ENCODE peak calls at places on chromosomes 2 and 18, in eight cellular contexts. W is neural progenitor cell, M is IMR-90, P is mesenchymal stem cell, J is neuronal stem cell, U is fibroblast of lung, B is GM23248, R is H1. N is an unnamed sample.

GRCh38 chr2:9613291-9613690 is 17.5 kb downstream of the YWHAQ start:
- DNase-seq in W (no peak), M (peak), P (peak), J (no peak), U (peak), B (peak), R (no peak), N (no peak)

GRCh38 chr2:215002500-215002899 is 135.9 kb downstream of the ABCA12 start:
- DNase-seq in W (peak), M (peak), P (peak), J (peak), U (peak), B (peak), R (no peak), N (peak)

GRCh38 chr2:103823847-103824246 is 1030.1 kb upstream of the POU3F3 start:
- DNase-seq in W (no peak), M (no peak), P (no peak), J (no peak), U (peak), B (no peak), R (no peak), N (peak)

GRCh38 chr2:164777847-164778246 is 63.8 kb downstream of the COBLL1 start:
- DNase-seq in W (no peak), M (no peak), P (no peak), J (no peak), U (peak), B (no peak), R (no peak), N (no peak)

GRCh38 chr18:12088096-12088495 is 5.5 kb upstream of the ANKRD62 start:
- DNase-seq in W (no peak), M (no peak), P (no peak), J (no peak), U (no peak), B (no peak), R (no peak), N (no peak)

GRCh38 chr2:46364797-46365457 is 67.7 kb downstream of the EPAS1 start:
- DNase-seq in W (peak), M (peak), P (peak), J (peak), U (peak), B (peak), R (no peak), N (peak)

GRCh38 chr2:202038471-202039277 is 5.0 kb downstream of the FZD7 start:
- DNase-seq in W (peak), M (peak), P (peak), J (no peak), U (peak), B (peak), R (no peak), N (peak)

GRCh38 chr18:76167440-76167839 is 327.6 kb downstream of the ZNF516 start:
- DNase-seq in W (no peak), M (no peak), P (no peak), J (no peak), U (no peak), B (no peak), R (no peak), N (no peak)

GRCh38 chr18:79912409-79912991 is 39.0 kb downstream of the SLC66A2 start:
- DNase-seq in W (no peak), M (no peak), P (peak), J (no peak), U (peak), B (peak), R (no peak), N (peak)

GRCh38 chr2:11542275-11542819 is 8.5 kb downstream of the GREB1 start:
- DNase-seq in W (peak), M (no peak), P (no peak), J (no peak), U (no peak), B (no peak), R (no peak), N (no peak)

GRCh38 chr18:36211612-36212065 is 24.3 kb downstream of the MOCOS start:
- DNase-seq in W (no peak), M (peak), P (no peak), J (no peak), U (peak), B (peak), R (no peak), N (no peak)

GRCh38 chr2:216930716-216931115 is 70.9 kb upstream of the TNP1 start:
- DNase-seq in W (no peak), M (no peak), P (no peak), J (no peak), U (no peak), B (no peak), R (no peak), N (no peak)

GRCh38 chr18:59617468-59617932 is 79.7 kb downstream of the CCBE1 start:
- DNase-seq in W (no peak), M (no peak), P (no peak), J (no peak), U (peak), B (no peak), R (no peak), N (no peak)

GRCh38 chr18:75221902-75222301 is 11.3 kb downstream of the TSHZ1 start:
- DNase-seq in W (no peak), M (peak), P (no peak), J (no peak), U (no peak), B (no peak), R (no peak), N (no peak)

GRCh38 chr2:237864030-237864931 is 4.9 kb downstream of the RAMP1 start:
- DNase-seq in W (no peak), M (no peak), P (no peak), J (no peak), U (peak), B (no peak), R (no peak), N (no peak)

GRCh38 chr2:150495993-150496627 is 8.6 kb upstream of the RND3 start:
- DNase-seq in W (no peak), M (peak), P (peak), J (no peak), U (peak), B (peak), R (no peak), N (no peak)

GRCh38 chr2:235766206-235766794 is 272.5 kb downstream of the AGAP1 start:
- DNase-seq in W (peak), M (peak), P (peak), J (peak), U (peak), B (peak), R (no peak), N (peak)

GRCh38 chr2:69190743-69191425 is 177.9 kb downstream of the ANTXR1 start:
- DNase-seq in W (peak), M (no peak), P (no peak), J (no peak), U (no peak), B (peak), R (no peak), N (no peak)

GRCh38 chr2:224640694-224641093 is 55.5 kb upstream of the CUL3 start:
- DNase-seq in W (no peak), M (no peak), P (no peak), J (no peak), U (no peak), B (no peak), R (no peak), N (no peak)

GRCh38 chr2:51810197-51810596 is 778.3 kb upstream of the NRXN1 start:
- DNase-seq in W (no peak), M (no peak), P (no peak), J (no peak), U (no peak), B (no peak), R (no peak), N (no peak)

GRCh38 chr2:51812138-51812866 is 780.4 kb upstream of the NRXN1 start:
- DNase-seq in W (no peak), M (peak), P (peak), J (no peak), U (peak), B (peak), R (no peak), N (no peak)

DNA sequence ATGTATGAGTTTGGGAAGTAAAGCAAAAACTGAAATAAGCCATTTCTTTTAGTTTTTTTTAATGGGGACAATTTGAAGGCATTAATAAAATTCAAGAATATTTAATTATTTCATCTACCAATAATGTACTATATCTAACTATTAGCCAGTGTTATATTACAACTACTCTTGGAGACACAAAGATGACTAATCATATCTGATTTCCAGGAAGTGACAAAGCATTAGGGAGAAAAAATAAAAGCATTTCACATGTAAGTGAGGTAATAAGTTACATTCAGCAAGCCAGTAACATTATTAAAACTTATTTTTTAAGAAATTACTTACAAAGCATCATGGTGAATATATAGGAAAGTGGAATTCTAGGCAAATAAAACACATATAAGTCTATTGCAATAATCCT is 781.3 kb upstream of the NRXN1 start:
- DNase-seq in W (no peak), M (peak), P (peak), J (no peak), U (peak), B (peak), R (no peak), N (no peak)
- H2AFZ ChIP-seq in W (no peak), M (no peak), P (no peak), J (no peak), U (no peak), B (peak), R (no peak), N (no peak)

GRCh38 chr2:15823459-15824396 is 116.6 kb upstream of the MYCN start:
- DNase-seq in W (no peak), M (no peak), P (no peak), J (no peak), U (no peak), B (no peak), R (no peak), N (no peak)

GRCh38 chr2:15828576-15828975 is 111.8 kb upstream of the MYCN start:
- DNase-seq in W (no peak), M (no peak), P (no peak), J (no peak), U (no peak), B (no peak), R (no peak), N (no peak)

GRCh38 chr2:15827001-15827400 is 113.3 kb upstream of the MYCN start:
- DNase-seq in W (no peak), M (no peak), P (no peak), J (no peak), U (no peak), B (no peak), R (no peak), N (no peak)

GRCh38 chr2:15825276-15826060 is 114.9 kb upstream of the MYCN start:
- DNase-seq in W (peak), M (no peak), P (no peak), J (no peak), U (no peak), B (no peak), R (no peak), N (no peak)

GRCh38 chr2:15826273-15826717 is 114.1 kb upstream of the MYCN start:
- DNase-seq in W (peak), M (no peak), P (no peak), J (peak), U (no peak), B (no peak), R (no peak), N (peak)
- H2AFZ ChIP-seq in W (no peak), M (no peak), P (no peak), J (no peak), U (no peak), B (no peak), R (peak), N (no peak)

GRCh38 chr2:120404274-120404673 is 58.3 kb downstream of the INHBB start:
- DNase-seq in W (no peak), M (no peak), P (no peak), J (no peak), U (no peak), B (no peak), R (no peak), N (no peak)
- H2AFZ ChIP-seq in W (no peak), M (no peak), P (no peak), J (no peak), U (no peak), B (no peak), R (no peak), N (no peak)

DNA sequence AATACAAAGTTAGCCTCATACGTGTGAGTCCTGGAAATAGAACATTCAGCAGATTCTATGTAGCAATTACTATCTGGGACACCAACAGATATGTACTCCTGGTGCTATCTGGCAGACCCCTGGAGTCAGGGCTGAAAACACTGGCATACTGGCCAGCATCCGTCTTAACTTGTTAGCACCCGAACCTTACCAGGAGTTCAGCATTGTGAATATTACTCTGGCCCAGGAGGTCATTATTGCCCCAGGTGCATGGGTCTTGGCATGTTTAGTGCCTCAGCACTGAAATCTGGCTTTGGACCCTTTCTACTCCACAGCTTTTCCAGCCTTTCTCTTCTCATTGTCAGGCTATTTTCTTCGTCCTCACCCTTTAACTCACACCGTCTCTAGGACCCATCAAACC is 11.9 kb upstream of the NDUFV2 start:
- DNase-seq in W (no peak), M (no peak), P (no peak), J (no peak), U (no peak), B (no peak), R (no peak), N (no peak)
- H2AFZ ChIP-seq in W (no peak), M (no peak), P (no peak), J (no peak), U (no peak), B (no peak), R (no peak), N (no peak)

GRCh38 chr2:175844169-175844568 is 157.9 kb downstream of the LNPK start:
- DNase-seq in W (no peak), M (peak), P (peak), J (no peak), U (peak), B (peak), R (no peak), N (no peak)
- H2AFZ ChIP-seq in W (no peak), M (no peak), P (no peak), J (no peak), U (no peak), B (peak), R (no peak), N (no peak)

GRCh38 chr2:98643496-98644100 is 35.2 kb downstream of the UNC50 start:
- DNase-seq in W (no peak), M (no peak), P (no peak), J (no peak), U (no peak), B (no peak), R (no peak), N (no peak)
- H2AFZ ChIP-seq in W (no peak), M (no peak), P (no peak), J (no peak), U (no peak), B (no peak), R (no peak), N (no peak)

DNA sequence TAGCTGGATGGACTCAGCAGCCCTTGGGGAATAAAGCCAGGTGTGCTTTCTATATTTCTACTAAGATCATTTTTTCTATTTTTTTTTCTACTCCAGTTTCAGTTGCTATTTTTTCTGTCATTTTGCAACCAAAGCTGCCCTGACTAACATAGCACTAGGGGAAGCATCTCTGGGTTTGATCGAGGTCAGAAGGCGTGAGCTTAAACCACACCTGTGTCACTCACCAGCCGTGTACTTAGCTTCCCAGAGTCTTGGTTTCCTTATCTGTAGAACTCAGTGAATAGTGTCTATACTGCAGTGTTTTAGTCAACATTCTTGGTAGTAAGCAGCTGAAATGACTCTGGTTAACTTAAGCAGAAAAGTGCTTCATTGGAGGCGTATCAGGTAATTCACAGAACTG is 489.6 kb upstream of the SPRED2 start:
- DNase-seq in W (no peak), M (no peak), P (no peak), J (no peak), U (no peak), B (no peak), R (no peak), N (no peak)
- H2AFZ ChIP-seq in W (no peak), M (no peak), P (no peak), J (no peak), U (no peak), B (no peak), R (no peak), N (no peak)

DNA sequence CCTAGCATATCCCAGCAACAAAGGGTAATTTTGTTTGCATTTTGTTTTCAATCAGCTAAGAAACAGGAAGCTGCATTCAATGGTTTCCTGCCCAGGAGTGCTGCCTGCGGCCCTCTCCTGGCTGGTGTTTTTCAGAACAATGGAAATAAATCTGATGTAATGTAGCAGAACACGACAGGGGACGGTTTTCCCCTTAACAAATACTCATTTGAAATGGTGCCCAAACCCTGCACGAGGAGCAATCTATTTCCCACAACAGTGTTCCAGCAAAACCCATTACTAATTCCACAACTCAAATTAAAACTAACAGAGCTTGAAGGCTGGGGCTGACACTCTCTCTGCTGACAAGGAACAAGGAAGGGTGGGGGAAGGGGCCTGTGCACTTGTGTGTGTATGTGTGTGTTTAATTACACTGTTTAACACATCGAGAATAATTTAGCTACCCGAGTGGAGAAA is 8.7 kb downstream of the CAPN13 start:
- DNase-seq in W (no peak), M (no peak), P (no peak), J (no peak), U (no peak), B (no peak), R (peak), N (no peak)
- H2AFZ ChIP-seq in W (peak), M (no peak), P (no peak), J (peak), U (no peak), B (no peak), R (peak), N (no peak)

DNA sequence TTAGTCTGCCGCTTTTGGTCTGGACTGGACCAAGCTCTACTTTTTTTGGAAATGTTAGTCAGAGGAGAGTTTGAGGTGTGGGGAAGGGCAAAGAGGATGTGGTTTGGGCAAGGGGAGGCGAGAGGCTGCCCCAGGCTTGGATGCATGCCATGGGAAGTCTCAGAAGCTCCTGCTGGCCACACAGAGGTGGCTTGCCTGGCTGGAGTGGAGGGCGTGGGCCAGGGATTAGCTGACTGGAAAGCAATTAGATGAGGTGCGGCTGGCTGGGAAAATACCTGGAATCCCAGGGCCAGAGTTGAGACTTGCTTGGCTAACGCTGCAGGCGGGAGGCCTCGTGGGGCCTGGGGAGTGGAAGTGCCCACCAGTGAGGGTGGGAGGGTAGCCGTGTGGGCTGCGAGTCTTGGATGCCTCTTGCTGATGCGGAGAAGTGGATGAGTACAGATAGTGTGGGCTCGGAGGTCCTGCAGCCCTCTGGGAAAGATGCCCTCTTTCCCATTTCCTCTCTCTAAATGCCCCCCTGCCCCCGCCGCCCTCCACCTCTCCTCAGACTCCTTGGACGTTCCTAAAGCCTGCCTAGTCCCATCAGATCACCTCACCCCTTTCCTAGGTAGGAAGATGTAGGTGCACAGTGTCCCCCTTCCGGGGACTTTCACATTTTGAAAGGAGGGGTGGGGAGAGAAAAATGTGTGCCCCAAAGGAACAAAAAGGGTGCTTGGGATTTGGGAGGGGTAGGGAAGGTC is 117.6 kb downstream of the SMAD7 start:
- DNase-seq in W (peak), M (peak), P (peak), J (no peak), U (peak), B (peak), R (no peak), N (peak)
- H2AFZ ChIP-seq in W (no peak), M (peak), P (no peak), J (no peak), U (no peak), B (no peak), R (no peak), N (no peak)

DNA sequence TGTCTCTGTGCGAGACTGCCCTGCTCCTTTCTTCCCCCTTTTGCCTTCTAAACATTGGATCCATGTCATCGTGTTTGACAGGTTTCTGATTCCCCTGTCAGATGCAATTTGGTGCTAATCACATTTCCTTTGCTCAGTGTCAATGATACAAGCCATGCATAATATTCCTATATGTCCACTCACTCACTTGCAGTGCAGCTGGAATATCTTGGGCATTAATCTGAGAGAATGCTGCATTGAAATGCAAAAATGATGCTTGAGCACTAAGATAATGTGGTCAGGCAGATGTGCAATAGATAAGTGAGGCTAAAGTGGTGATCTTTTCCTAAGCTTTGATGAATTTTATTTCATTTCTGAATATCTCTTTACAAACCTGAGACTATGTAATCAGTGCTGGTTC is 375.5 kb downstream of the PARD3B start:
- DNase-seq in W (no peak), M (no peak), P (no peak), J (no peak), U (no peak), B (no peak), R (no peak), N (no peak)
- H2AFZ ChIP-seq in W (no peak), M (no peak), P (no peak), J (no peak), U (no peak), B (no peak), R (no peak), N (no peak)